ENCODE peak calls at places on chromosome 19, in six cellular contexts. F is K562, H is H1, Q is HCT116, U is GM12878, W is HepG2. D is an unnamed sample.

GRCh38 chr19:16374436-16374835 is 49.8 kb downstream of the KLF2 start:
- DNase-seq in F (no peak), H (no peak), Q (no peak), U (no peak), W (no peak), D (no peak)

GRCh38 chr19:43452517-43453045 is 12.8 kb downstream of the LYPD3 start:
- DNase-seq in F (no peak), H (no peak), Q (no peak), U (no peak), W (no peak), D (no peak)

GRCh38 chr19:13794388-13794751 is 873 bp upstream of the ZSWIM4 start:
- DNase-seq in F (no peak), H (no peak), Q (no peak), U (no peak), W (no peak), D (no peak)

GRCh38 chr19:45267296-45267695 is 16.2 kb downstream of the MARK4 start:
- DNase-seq in F (no peak), H (no peak), Q (no peak), U (no peak), W (no peak), D (no peak)

GRCh38 chr19:5338661-5339469 is 1.7 kb downstream of the PTPRS start:
- DNase-seq in F (no peak), H (peak; percentile 29), Q (no peak), U (no peak), W (no peak), D (no peak)

GRCh38 chr19:46952874-46953273 is 66.8 kb upstream of the NPAS1 start:
- DNase-seq in F (no peak), H (no peak), Q (no peak), U (no peak), W (no peak), D (no peak)

GRCh38 chr19:16244091-16244490 is 46.4 kb downstream of the AP1M1 start:
- DNase-seq in F (no peak), H (no peak), Q (no peak), U (no peak), W (no peak), D (no peak)

GRCh38 chr19:35375505-35376307 is 4.8 kb downstream of the GPR42 start:
- DNase-seq in F (no peak), H (no peak), Q (no peak), U (no peak), W (no peak), D (no peak)

GRCh38 chr19:49983645-49984229 is 22.8 kb upstream of the SIGLEC11 start:
- DNase-seq in F (peak; percentile 76), H (no peak), Q (peak; percentile 26), U (peak; percentile 19), W (peak; percentile 58), D (peak; percentile 1)

GRCh38 chr19:43774103-43774939 is 6.5 kb downstream of the KCNN4 start:
- DNase-seq in F (peak; percentile 96), H (no peak), Q (no peak), U (no peak), W (peak; percentile 63), D (no peak)

GRCh38 chr19:10727599-10728250 is 9.8 kb downstream of the DNM2 start:
- DNase-seq in F (no peak), H (no peak), Q (no peak), U (no peak), W (no peak), D (no peak)

GRCh38 chr19:1862424-1863307 is 713 bp downstream of the KLF16 start:
- DNase-seq in F (peak; percentile 53), H (no peak), Q (no peak), U (no peak), W (no peak), D (no peak)
- TF ChIP-seq ZNF274 in F (no peak), H (no peak), Q (no peak), U (no peak), W (no peak), D (no peak)

DNA sequence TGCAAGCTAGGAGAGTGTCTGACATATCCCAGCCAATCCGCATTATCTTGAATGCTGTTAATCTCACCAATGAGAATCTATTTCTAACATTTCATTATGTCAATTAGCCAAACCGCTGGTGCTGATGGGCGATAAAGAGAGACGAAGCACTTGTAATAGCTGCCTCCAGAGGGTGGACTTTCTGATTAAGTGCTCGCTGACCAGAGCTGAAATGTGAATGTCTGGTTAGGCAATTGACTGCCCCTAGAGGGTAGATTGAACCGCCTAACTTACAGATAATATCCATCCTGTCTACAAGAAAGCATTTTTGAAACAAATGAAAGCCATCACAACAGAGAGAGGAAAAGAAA is 552 bp upstream of the GRWD1 start:
- DNase-seq in F (peak; percentile 78), H (no peak), Q (peak; percentile 77), U (no peak), W (peak; percentile 82), D (no peak)
- TF ChIP-seq ZNF274 in F (no peak), H (no peak), Q (no peak), U (no peak), W (no peak), D (no peak)

GRCh38 chr19:42275517-42275916 is 6.5 kb downstream of the CIC start:
- DNase-seq in F (no peak), H (no peak), Q (no peak), U (no peak), W (no peak), D (no peak)

GRCh38 chr19:42275103-42275502 is 6.1 kb downstream of the CIC start:
- DNase-seq in F (no peak), H (no peak), Q (no peak), U (no peak), W (no peak), D (no peak)

GRCh38 chr19:42273407-42274064 is 4.5 kb downstream of the CIC start:
- DNase-seq in F (no peak), H (no peak), Q (no peak), U (no peak), W (no peak), D (no peak)

GRCh38 chr19:42272989-42273406 is 3.9 kb downstream of the CIC start:
- DNase-seq in F (no peak), H (no peak), Q (no peak), U (no peak), W (no peak), D (no peak)

GRCh38 chr19:42274065-42274682 is 5.1 kb downstream of the CIC start:
- DNase-seq in F (no peak), H (no peak), Q (no peak), U (no peak), W (no peak), D (no peak)
- TF ChIP-seq ZNF274 in F (no peak), H (no peak), Q (no peak), U (no peak), W (no peak), D (no peak)

GRCh38 chr19:7292950-7293794 is 1.0 kb downstream of the INSR start:
- DNase-seq in F (peak; percentile 17), H (no peak), Q (no peak), U (no peak), W (peak; percentile 21), D (no peak)
- TF ChIP-seq ZNF274 in F (no peak), H (no peak), Q (no peak), U (no peak), W (no peak), D (no peak)

GRCh38 chr19:995051-995827 is 5.0 kb upstream of the GRIN3B start:
- DNase-seq in F (no peak), H (no peak), Q (no peak), U (no peak), W (no peak), D (no peak)
- TF ChIP-seq ZNF274 in F (no peak), H (no peak), Q (no peak), U (no peak), W (no peak), D (no peak)

DNA sequence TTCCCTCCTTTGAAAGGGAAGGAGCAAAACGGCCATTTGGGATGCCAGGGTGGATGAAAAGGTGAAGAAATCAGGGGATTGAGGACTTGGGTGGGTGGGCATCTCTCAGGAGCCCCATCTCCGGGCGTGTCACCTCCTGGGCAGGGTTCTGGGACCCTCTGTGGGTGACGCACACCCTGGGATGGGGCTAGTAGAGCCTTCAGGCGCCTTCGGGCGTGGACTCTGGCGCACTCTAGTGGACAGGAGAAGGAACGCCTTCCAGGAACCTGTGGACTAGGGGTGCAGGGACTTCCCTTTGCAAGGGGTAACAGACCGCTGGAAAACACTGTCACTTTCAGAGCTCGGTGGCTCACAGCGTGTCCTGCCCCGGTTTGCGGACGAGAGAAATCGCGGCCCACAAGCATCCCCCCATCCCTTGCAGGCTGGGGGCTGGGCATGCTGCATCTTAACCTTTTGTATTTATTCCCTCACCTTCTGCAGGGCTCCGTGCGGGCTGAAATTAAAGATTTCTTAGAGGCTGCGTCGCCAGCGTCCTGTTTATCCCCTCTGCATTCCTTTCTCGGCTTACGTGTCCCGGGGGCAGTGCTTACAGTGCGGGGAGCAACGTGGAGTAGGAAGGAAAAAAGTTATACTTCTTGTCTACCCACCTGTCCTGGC is 15.2 kb upstream of the S1PR4 start:
- DNase-seq in F (peak; percentile 90), H (peak; percentile 53), Q (no peak), U (no peak), W (peak; percentile 46), D (peak; percentile 70)
- TF ChIP-seq ZNF274 in F (no peak), H (no peak), Q (no peak), U (no peak), W (peak; percentile 57), D (no peak)

GRCh38 chr19:48696353-48697010 is 711 bp downstream of the FUT2 start:
- DNase-seq in F (no peak), H (no peak), Q (no peak), U (no peak), W (no peak), D (no peak)

GRCh38 chr19:48698046-48698445 is 2.3 kb downstream of the FUT2 start:
- DNase-seq in F (peak; percentile 54), H (no peak), Q (no peak), U (no peak), W (no peak), D (no peak)

DNA sequence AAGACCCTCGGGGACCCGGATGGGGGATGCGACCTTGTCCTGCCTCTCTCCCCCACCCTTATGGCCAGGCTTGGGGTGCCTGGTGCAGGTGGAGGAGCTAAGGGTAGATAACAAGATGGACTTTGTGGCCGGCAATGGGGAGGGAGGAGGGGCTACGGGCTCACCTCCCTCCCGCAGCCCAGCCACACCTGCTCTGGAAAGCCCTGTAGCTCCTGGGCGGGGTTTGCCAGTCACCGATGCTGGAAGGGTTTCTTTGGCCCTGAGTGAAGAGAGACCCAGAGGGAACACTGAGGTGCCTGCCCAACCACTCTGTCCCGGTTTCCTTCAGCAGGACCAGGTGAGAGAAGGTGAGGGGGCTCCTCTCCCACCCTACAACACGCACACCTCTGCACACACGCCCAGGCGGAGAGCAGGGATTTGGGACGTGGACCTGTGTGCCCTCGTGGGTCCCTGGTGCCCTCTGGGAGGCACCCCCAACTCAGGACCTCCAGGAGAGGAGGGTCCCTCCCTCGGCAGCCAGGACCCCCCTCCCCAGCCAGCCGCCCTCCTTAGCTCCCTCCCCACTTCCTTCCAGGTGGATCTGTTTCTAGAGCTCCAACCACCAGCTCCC is at the start of gene FUT2:
- DNase-seq in F (peak; percentile 50), H (no peak), Q (no peak), U (no peak), W (no peak), D (no peak)
- TF ChIP-seq ZNF274 in F (no peak), H (no peak), Q (no peak), U (no peak), W (no peak), D (no peak)